ENCODE peak calls at places on chromosome 16, in eight cellular contexts. V is NCI-H187 treated with DMSO at 0.1 percent for 48 hours; T is AG20443; M is stimulated activated naive CD4-positive, alpha-beta T cell treated with Interleukin-2 at 50 U/mL for 16 hours; L is AG09319; Y is activated naive CD4-positive, alpha-beta T cell treated with anti-CD3 and anti-CD28 coated beads, Interleukin-2, amount 10 ng/mL, durations not matched to agents 7 days and 5 days; K is C1 segment of cervical spinal cord; R is WTC11. O is an unnamed sample.

GRCh38 chr16:48999034-48999433 is 282.6 kb downstream of the CBLN1 start:
- DNase-seq in V (no peak), T (no peak), M (no peak), L (no peak), Y (no peak), K (no peak), R (no peak), O (no peak)

GRCh38 chr16:50246299-50247122 is 19.8 kb upstream of the ADCY7 start:
- DNase-seq in V (no peak), T (no peak), M (no peak), L (no peak), Y (peak; percentile 42), K (no peak), R (peak; percentile 51), O (no peak)

GRCh38 chr16:27190316-27190871 is 12.9 kb upstream of the KDM8 start:
- DNase-seq in V (no peak), T (no peak), M (no peak), L (no peak), Y (no peak), K (no peak), R (no peak), O (no peak)

GRCh38 chr16:85286970-85287814 is 174.9 kb upstream of the CIBAR2 start:
- DNase-seq in V (no peak), T (peak; percentile 66), M (no peak), L (no peak), Y (no peak), K (peak; percentile 36), R (no peak), O (no peak)

GRCh38 chr16:72561-73537 is at the start of gene RHBDF1:
- DNase-seq in V (no peak), T (peak; percentile 92), M (no peak), L (no peak), Y (peak; percentile 36), K (no peak), R (peak; percentile 74), O (no peak)

GRCh38 chr16:58211245-58211644 is 13.3 kb upstream of the CSNK2A2 start:
- DNase-seq in V (no peak), T (no peak), M (no peak), L (no peak), Y (no peak), K (no peak), R (no peak), O (no peak)

GRCh38 chr16:65038125-65038524 is 83.7 kb downstream of the CDH11 start:
- DNase-seq in V (no peak), T (no peak), M (no peak), L (no peak), Y (no peak), K (no peak), R (no peak), O (peak; percentile 64)

GRCh38 chr16:73048292-73049050 is 543 bp upstream of the ZFHX3 start:
- DNase-seq in V (no peak), T (peak; percentile 64), M (no peak), L (no peak), Y (no peak), K (no peak), R (no peak), O (no peak)

GRCh38 chr16:57372372-57373116 is at the start of gene CX3CL1:
- DNase-seq in V (no peak), T (peak; percentile 77), M (no peak), L (no peak), Y (no peak), K (peak; percentile 56), R (peak; percentile 68), O (no peak)

GRCh38 chr16:1019234-1019933 is 37.8 kb downstream of the SOX8 start:
- DNase-seq in V (no peak), T (peak; percentile 95), M (no peak), L (peak; percentile 44), Y (no peak), K (no peak), R (no peak), O (no peak)

GRCh38 chr16:69197573-69197972 is 10.6 kb downstream of the SNTB2 start:
- DNase-seq in V (no peak), T (no peak), M (no peak), L (no peak), Y (no peak), K (no peak), R (no peak), O (no peak)

GRCh38 chr16:49928176-49928892 is 72.4 kb upstream of the ZNF423 start:
- DNase-seq in V (no peak), T (no peak), M (no peak), L (no peak), Y (no peak), K (no peak), R (no peak), O (no peak)

GRCh38 chr16:84360170-84360569 is 8.2 kb upstream of the ATP2C2 start:
- DNase-seq in V (no peak), T (no peak), M (no peak), L (no peak), Y (peak; percentile 84), K (no peak), R (no peak), O (no peak)

GRCh38 chr16:88727871-88728270 is 21.6 kb downstream of the CTU2 start:
- DNase-seq in V (no peak), T (no peak), M (no peak), L (no peak), Y (no peak), K (no peak), R (no peak), O (no peak)